ENCODE peak calls at places on chromosomes 12 and 14, in seven cellular contexts. One of them, this sample, is unnamed.

GRCh38 chr14:33916663-33917565 is 34.0 kb downstream of the EGLN3 start:
- DNase-seq in foreskin melanocyte: peak
- DNase-seq in NCI-H2081: no peak
- DNase-seq in germinal center: no peak
- DNase-seq in bronchial epithelial cell: peak
- DNase-seq in fibroblast of gingiva: no peak
- DNase-seq in stimulated activated CD4-positive, alpha-beta T cell treated with anti-CD3 and anti-CD28 coated beads, Interleukin-1b, Interleukin-23, amount 100 ng/mL, for 4 hours: no peak
- DNase-seq in this sample: no peak

GRCh38 chr14:60723218-60724079 is 702 bp downstream of the SIX4 start:
- DNase-seq in foreskin melanocyte: no peak
- DNase-seq in stimulated activated CD4-positive, alpha-beta T cell treated with anti-CD3 and anti-CD28 coated beads, Interleukin-1b, Interleukin-23, amount 100 ng/mL, for 4 hours: no peak
- DNase-seq in germinal center: peak
- DNase-seq in NCI-H2081: peak
- DNase-seq in bronchial epithelial cell: peak
- DNase-seq in fibroblast of gingiva: peak
- DNase-seq in this sample: no peak

GRCh38 chr14:24339284-24340151 is at the start of gene RIPK3:
- DNase-seq in stimulated activated CD4-positive, alpha-beta T cell treated with anti-CD3 and anti-CD28 coated beads, Interleukin-1b, Interleukin-23, amount 100 ng/mL, for 4 hours: peak
- DNase-seq in germinal center: peak
- DNase-seq in foreskin melanocyte: no peak
- DNase-seq in fibroblast of gingiva: no peak
- DNase-seq in NCI-H2081: peak
- DNase-seq in bronchial epithelial cell: peak
- DNase-seq in this sample: no peak

GRCh38 chr12:127507336-127507735 is 759.6 kb upstream of the TMEM132C start:
- DNase-seq in NCI-H2081: no peak
- DNase-seq in fibroblast of gingiva: no peak
- DNase-seq in foreskin melanocyte: no peak
- DNase-seq in bronchial epithelial cell: no peak
- DNase-seq in stimulated activated CD4-positive, alpha-beta T cell treated with anti-CD3 and anti-CD28 coated beads, Interleukin-1b, Interleukin-23, amount 100 ng/mL, for 4 hours: no peak
- DNase-seq in germinal center: no peak
- DNase-seq in this sample: no peak

GRCh38 chr12:127297327-127297726 is 969.6 kb upstream of the TMEM132C start:
- DNase-seq in bronchial epithelial cell: no peak
- DNase-seq in stimulated activated CD4-positive, alpha-beta T cell treated with anti-CD3 and anti-CD28 coated beads, Interleukin-1b, Interleukin-23, amount 100 ng/mL, for 4 hours: no peak
- DNase-seq in fibroblast of gingiva: no peak
- DNase-seq in germinal center: no peak
- DNase-seq in foreskin melanocyte: no peak
- DNase-seq in NCI-H2081: no peak
- DNase-seq in this sample: no peak

GRCh38 chr14:20247651-20248246 is 8.7 kb downstream of the OR11H4 start:
- DNase-seq in stimulated activated CD4-positive, alpha-beta T cell treated with anti-CD3 and anti-CD28 coated beads, Interleukin-1b, Interleukin-23, amount 100 ng/mL, for 4 hours: no peak
- DNase-seq in NCI-H2081: peak
- DNase-seq in foreskin melanocyte: no peak
- DNase-seq in germinal center: no peak
- DNase-seq in bronchial epithelial cell: peak
- DNase-seq in fibroblast of gingiva: no peak
- DNase-seq in this sample: no peak

GRCh38 chr12:31519525-31519924 is 71.4 kb downstream of the DENND5B start:
- DNase-seq in germinal center: no peak
- DNase-seq in bronchial epithelial cell: no peak
- DNase-seq in stimulated activated CD4-positive, alpha-beta T cell treated with anti-CD3 and anti-CD28 coated beads, Interleukin-1b, Interleukin-23, amount 100 ng/mL, for 4 hours: no peak
- DNase-seq in fibroblast of gingiva: no peak
- DNase-seq in foreskin melanocyte: no peak
- DNase-seq in NCI-H2081: no peak
- DNase-seq in this sample: no peak

GRCh38 chr12:124928095-124928911 is 13.9 kb upstream of the UBC start:
- DNase-seq in fibroblast of gingiva: peak
- DNase-seq in germinal center: no peak
- DNase-seq in stimulated activated CD4-positive, alpha-beta T cell treated with anti-CD3 and anti-CD28 coated beads, Interleukin-1b, Interleukin-23, amount 100 ng/mL, for 4 hours: peak
- DNase-seq in bronchial epithelial cell: peak
- DNase-seq in foreskin melanocyte: no peak
- DNase-seq in NCI-H2081: no peak
- DNase-seq in this sample: no peak

GRCh38 chr12:59149995-59150642 is 229.8 kb upstream of the LRIG3 start:
- DNase-seq in foreskin melanocyte: peak
- DNase-seq in germinal center: peak
- DNase-seq in bronchial epithelial cell: peak
- DNase-seq in fibroblast of gingiva: peak
- DNase-seq in stimulated activated CD4-positive, alpha-beta T cell treated with anti-CD3 and anti-CD28 coated beads, Interleukin-1b, Interleukin-23, amount 100 ng/mL, for 4 hours: no peak
- DNase-seq in NCI-H2081: peak
- DNase-seq in this sample: peak

GRCh38 chr12:2580821-2581220 is 213.9 kb upstream of the FKBP4 start:
- DNase-seq in stimulated activated CD4-positive, alpha-beta T cell treated with anti-CD3 and anti-CD28 coated beads, Interleukin-1b, Interleukin-23, amount 100 ng/mL, for 4 hours: no peak
- DNase-seq in foreskin melanocyte: no peak
- DNase-seq in fibroblast of gingiva: peak
- DNase-seq in NCI-H2081: no peak
- DNase-seq in bronchial epithelial cell: no peak
- DNase-seq in germinal center: no peak
- DNase-seq in this sample: no peak

GRCh38 chr14:38145142-38145541 is 62.6 kb upstream of the SSTR1 start:
- DNase-seq in germinal center: no peak
- DNase-seq in fibroblast of gingiva: no peak
- DNase-seq in foreskin melanocyte: no peak
- DNase-seq in NCI-H2081: no peak
- DNase-seq in stimulated activated CD4-positive, alpha-beta T cell treated with anti-CD3 and anti-CD28 coated beads, Interleukin-1b, Interleukin-23, amount 100 ng/mL, for 4 hours: no peak
- DNase-seq in bronchial epithelial cell: peak
- DNase-seq in this sample: no peak

GRCh38 chr14:61218765-61219164 is 62.4 kb downstream of the TMEM30B start:
- DNase-seq in bronchial epithelial cell: no peak
- DNase-seq in fibroblast of gingiva: peak
- DNase-seq in germinal center: no peak
- DNase-seq in stimulated activated CD4-positive, alpha-beta T cell treated with anti-CD3 and anti-CD28 coated beads, Interleukin-1b, Interleukin-23, amount 100 ng/mL, for 4 hours: no peak
- DNase-seq in NCI-H2081: no peak
- DNase-seq in foreskin melanocyte: no peak
- DNase-seq in this sample: no peak

GRCh38 chr12:16325426-16325825 is 22.0 kb upstream of the MGST1 start:
- DNase-seq in fibroblast of gingiva: no peak
- DNase-seq in NCI-H2081: peak
- DNase-seq in stimulated activated CD4-positive, alpha-beta T cell treated with anti-CD3 and anti-CD28 coated beads, Interleukin-1b, Interleukin-23, amount 100 ng/mL, for 4 hours: no peak
- DNase-seq in bronchial epithelial cell: peak
- DNase-seq in germinal center: no peak
- DNase-seq in foreskin melanocyte: no peak
- DNase-seq in this sample: no peak

GRCh38 chr14:87629788-87630187 is 363.2 kb downstream of the GALC start:
- DNase-seq in germinal center: no peak
- DNase-seq in stimulated activated CD4-positive, alpha-beta T cell treated with anti-CD3 and anti-CD28 coated beads, Interleukin-1b, Interleukin-23, amount 100 ng/mL, for 4 hours: no peak
- DNase-seq in fibroblast of gingiva: no peak
- DNase-seq in bronchial epithelial cell: no peak
- DNase-seq in NCI-H2081: no peak
- DNase-seq in foreskin melanocyte: no peak
- DNase-seq in this sample: no peak

GRCh38 chr12:49273726-49274395 is 9.0 kb downstream of the TUBA1C start:
- DNase-seq in germinal center: no peak
- DNase-seq in bronchial epithelial cell: no peak
- DNase-seq in fibroblast of gingiva: no peak
- DNase-seq in NCI-H2081: no peak
- DNase-seq in stimulated activated CD4-positive, alpha-beta T cell treated with anti-CD3 and anti-CD28 coated beads, Interleukin-1b, Interleukin-23, amount 100 ng/mL, for 4 hours: no peak
- DNase-seq in foreskin melanocyte: no peak
- DNase-seq in this sample: no peak

GRCh38 chr12:110109037-110109836 is 14.9 kb upstream of the IFT81 start:
- DNase-seq in fibroblast of gingiva: peak
- DNase-seq in foreskin melanocyte: peak
- DNase-seq in germinal center: no peak
- DNase-seq in bronchial epithelial cell: peak
- DNase-seq in stimulated activated CD4-positive, alpha-beta T cell treated with anti-CD3 and anti-CD28 coated beads, Interleukin-1b, Interleukin-23, amount 100 ng/mL, for 4 hours: no peak
- DNase-seq in NCI-H2081: no peak
- DNase-seq in this sample: no peak

GRCh38 chr14:66360526-66360925 is 125.6 kb upstream of the CCDC196 start:
- DNase-seq in stimulated activated CD4-positive, alpha-beta T cell treated with anti-CD3 and anti-CD28 coated beads, Interleukin-1b, Interleukin-23, amount 100 ng/mL, for 4 hours: no peak
- DNase-seq in NCI-H2081: no peak
- DNase-seq in fibroblast of gingiva: no peak
- DNase-seq in bronchial epithelial cell: no peak
- DNase-seq in foreskin melanocyte: no peak
- DNase-seq in germinal center: no peak
- DNase-seq in this sample: no peak

GRCh38 chr14:75521415-75522199 is 662 bp upstream of the BATF start:
- DNase-seq in foreskin melanocyte: no peak
- DNase-seq in germinal center: peak
- DNase-seq in bronchial epithelial cell: no peak
- DNase-seq in stimulated activated CD4-positive, alpha-beta T cell treated with anti-CD3 and anti-CD28 coated beads, Interleukin-1b, Interleukin-23, amount 100 ng/mL, for 4 hours: no peak
- DNase-seq in fibroblast of gingiva: no peak
- DNase-seq in NCI-H2081: no peak
- DNase-seq in this sample: no peak